ENCODE peak calls at places on chromosomes 13 and 19, in six cellular contexts. One of them, this sample, is unnamed. For H3K36me3, the result is how much of the 10 kb centered on the place peaks cover.

GRCh38 chr13:99859178-99860177 is 112.1 kb downstream of the ZIC5 start:
- DNase-seq in breast epithelium: no peak
- DNase-seq in right lobe of liver: no peak
- DNase-seq in heart left ventricle: no peak
- DNase-seq in fibroblast of lung: no peak
- DNase-seq in IMR-90: no peak
- DNase-seq in this sample: no peak

GRCh38 chr13:40492511-40492910 is 173.9 kb downstream of the FOXO1 start:
- DNase-seq in breast epithelium: no peak
- DNase-seq in right lobe of liver: no peak
- DNase-seq in heart left ventricle: peak
- DNase-seq in fibroblast of lung: no peak
- DNase-seq in IMR-90: no peak
- DNase-seq in this sample: no peak

GRCh38 chr13:61700663-61701062 is 285.0 kb upstream of the PCDH20 start:
- DNase-seq in breast epithelium: no peak
- DNase-seq in right lobe of liver: no peak
- DNase-seq in heart left ventricle: no peak
- DNase-seq in fibroblast of lung: no peak
- DNase-seq in IMR-90: no peak
- DNase-seq in this sample: no peak

GRCh38 chr13:78238911-78239310 is 320.3 kb upstream of the EDNRB start:
- DNase-seq in breast epithelium: no peak
- DNase-seq in right lobe of liver: no peak
- DNase-seq in heart left ventricle: no peak
- DNase-seq in fibroblast of lung: peak
- DNase-seq in IMR-90: no peak
- DNase-seq in this sample: no peak

GRCh38 chr19:29014857-29015436 is 198.0 kb downstream of the UQCRFS1 start:
- DNase-seq in breast epithelium: no peak
- DNase-seq in right lobe of liver: no peak
- DNase-seq in heart left ventricle: no peak
- DNase-seq in fibroblast of lung: no peak
- DNase-seq in IMR-90: no peak
- DNase-seq in this sample: no peak

GRCh38 chr19:53980553-53981407 is 10.7 kb upstream of the CACNG6 start:
- DNase-seq in breast epithelium: no peak
- DNase-seq in right lobe of liver: no peak
- DNase-seq in heart left ventricle: no peak
- DNase-seq in fibroblast of lung: peak
- DNase-seq in IMR-90: peak
- DNase-seq in this sample: no peak

GRCh38 chr13:111325941-111326620 is 5.6 kb downstream of the TEX29 start:
- DNase-seq in breast epithelium: no peak
- DNase-seq in right lobe of liver: no peak
- DNase-seq in heart left ventricle: no peak
- DNase-seq in fibroblast of lung: no peak
- DNase-seq in IMR-90: no peak
- DNase-seq in this sample: no peak

GRCh38 chr19:5050016-5050656 is 81.2 kb downstream of the KDM4B start:
- DNase-seq in breast epithelium: no peak
- DNase-seq in right lobe of liver: no peak
- DNase-seq in heart left ventricle: no peak
- DNase-seq in fibroblast of lung: no peak
- DNase-seq in IMR-90: no peak
- DNase-seq in this sample: no peak

GRCh38 chr19:19657397-19657783 is 6.1 kb downstream of the ATP13A1 start:
- DNase-seq in breast epithelium: no peak
- DNase-seq in right lobe of liver: no peak
- DNase-seq in heart left ventricle: no peak
- DNase-seq in fibroblast of lung: peak
- DNase-seq in IMR-90: no peak
- DNase-seq in this sample: no peak

GRCh38 chr13:109380457-109380856 is 405.9 kb downstream of the IRS2 start:
- DNase-seq in breast epithelium: no peak
- DNase-seq in right lobe of liver: no peak
- DNase-seq in heart left ventricle: no peak
- DNase-seq in fibroblast of lung: no peak
- DNase-seq in IMR-90: no peak
- DNase-seq in this sample: no peak

GRCh38 chr13:98026457-98026857 is 73.0 kb downstream of the IPO5 start:
- DNase-seq in breast epithelium: no peak
- DNase-seq in right lobe of liver: peak
- DNase-seq in heart left ventricle: no peak
- DNase-seq in fibroblast of lung: peak
- DNase-seq in IMR-90: peak
- DNase-seq in this sample: no peak

GRCh38 chr13:101424381-101425155 is 8.3 kb upstream of the NALCN start:
- DNase-seq in breast epithelium: no peak
- DNase-seq in right lobe of liver: no peak
- DNase-seq in heart left ventricle: no peak
- DNase-seq in fibroblast of lung: peak
- DNase-seq in IMR-90: peak
- DNase-seq in this sample: no peak

GRCh38 chr19:5407356-5407755 is 47.9 kb upstream of the ZNRF4 start:
- DNase-seq in breast epithelium: no peak
- DNase-seq in right lobe of liver: no peak
- DNase-seq in heart left ventricle: no peak
- DNase-seq in fibroblast of lung: peak
- DNase-seq in IMR-90: peak
- DNase-seq in this sample: no peak

GRCh38 chr13:27921961-27922910 is 2.4 kb downstream of the PDX1 start:
- DNase-seq in breast epithelium: no peak
- DNase-seq in right lobe of liver: no peak
- DNase-seq in heart left ventricle: no peak
- DNase-seq in fibroblast of lung: no peak
- DNase-seq in IMR-90: no peak
- DNase-seq in this sample: no peak

GRCh38 chr13:99312493-99312883 is 5.3 kb upstream of the GPR183 start:
- DNase-seq in breast epithelium: no peak
- DNase-seq in right lobe of liver: peak
- DNase-seq in heart left ventricle: no peak
- DNase-seq in fibroblast of lung: peak
- DNase-seq in IMR-90: peak
- DNase-seq in this sample: no peak

GRCh38 chr19:49447485-49448431 is 3.9 kb downstream of the PIH1D1 start:
- DNase-seq in breast epithelium: no peak
- DNase-seq in right lobe of liver: no peak
- DNase-seq in heart left ventricle: no peak
- DNase-seq in fibroblast of lung: peak
- DNase-seq in IMR-90: peak
- DNase-seq in this sample: no peak

GRCh38 chr13:30255696-30256095 is 51.7 kb downstream of the KATNAL1 start:
- DNase-seq in breast epithelium: no peak
- DNase-seq in right lobe of liver: no peak
- DNase-seq in heart left ventricle: no peak
- DNase-seq in fibroblast of lung: no peak
- DNase-seq in IMR-90: no peak
- DNase-seq in this sample: no peak

GRCh38 chr13:95644611-95645052 is at the start of gene DZIP1:
- DNase-seq in breast epithelium: no peak
- DNase-seq in right lobe of liver: peak
- DNase-seq in heart left ventricle: peak
- DNase-seq in fibroblast of lung: peak
- DNase-seq in IMR-90: peak
- DNase-seq in this sample: no peak

GRCh38 chr19:46372901-46373572 is 26.1 kb downstream of the PPP5C start:
- DNase-seq in breast epithelium: peak
- DNase-seq in right lobe of liver: peak
- DNase-seq in heart left ventricle: no peak
- DNase-seq in fibroblast of lung: peak
- DNase-seq in IMR-90: no peak
- DNase-seq in this sample: no peak

DNA sequence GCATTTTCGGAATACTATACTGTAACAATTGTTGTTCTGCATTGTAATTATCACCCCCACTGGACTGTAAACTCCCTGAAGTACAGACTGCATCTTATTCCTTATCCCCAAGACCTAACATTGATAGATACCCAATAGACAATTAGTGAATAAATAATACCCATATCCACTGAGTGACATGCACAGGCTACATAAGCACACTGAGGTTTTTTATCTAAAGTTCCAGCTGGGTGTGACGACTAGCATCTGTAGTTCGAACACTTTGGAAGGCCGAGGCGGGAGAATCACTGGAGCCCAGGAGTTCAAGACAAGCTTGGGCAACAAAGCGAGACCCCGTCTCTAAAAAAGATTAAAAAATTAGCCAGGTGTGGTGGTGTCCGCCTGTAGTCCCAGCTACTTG is 2.5 kb downstream of the KPNA3 start:
- DNase-seq in breast epithelium: no peak
- DNase-seq in right lobe of liver: no peak
- DNase-seq in heart left ventricle: no peak
- DNase-seq in fibroblast of lung: no peak
- DNase-seq in IMR-90: no peak
- DNase-seq in this sample: no peak
- H3K4me3 ChIP-seq in breast epithelium: no peak
- H3K4me3 ChIP-seq in right lobe of liver: no peak
- H3K4me3 ChIP-seq in heart left ventricle: no peak
- H3K4me3 ChIP-seq in fibroblast of lung: peak
- H3K4me3 ChIP-seq in IMR-90: no peak
- H3K4me3 ChIP-seq in this sample: no peak

GRCh38 chr19:7435602-7436001 is 53.2 kb downstream of the PEX11G start:
- DNase-seq in breast epithelium: no peak
- DNase-seq in right lobe of liver: no peak
- DNase-seq in heart left ventricle: no peak
- DNase-seq in fibroblast of lung: no peak
- DNase-seq in IMR-90: no peak
- DNase-seq in this sample: no peak
- H3K36me3 ChIP-seq in breast epithelium: under half
- H3K36me3 ChIP-seq in right lobe of liver: under half
- H3K36me3 ChIP-seq in heart left ventricle: under half
- H3K36me3 ChIP-seq in fibroblast of lung: under half
- H3K36me3 ChIP-seq in IMR-90: under half
- H3K36me3 ChIP-seq in this sample: under half

DNA sequence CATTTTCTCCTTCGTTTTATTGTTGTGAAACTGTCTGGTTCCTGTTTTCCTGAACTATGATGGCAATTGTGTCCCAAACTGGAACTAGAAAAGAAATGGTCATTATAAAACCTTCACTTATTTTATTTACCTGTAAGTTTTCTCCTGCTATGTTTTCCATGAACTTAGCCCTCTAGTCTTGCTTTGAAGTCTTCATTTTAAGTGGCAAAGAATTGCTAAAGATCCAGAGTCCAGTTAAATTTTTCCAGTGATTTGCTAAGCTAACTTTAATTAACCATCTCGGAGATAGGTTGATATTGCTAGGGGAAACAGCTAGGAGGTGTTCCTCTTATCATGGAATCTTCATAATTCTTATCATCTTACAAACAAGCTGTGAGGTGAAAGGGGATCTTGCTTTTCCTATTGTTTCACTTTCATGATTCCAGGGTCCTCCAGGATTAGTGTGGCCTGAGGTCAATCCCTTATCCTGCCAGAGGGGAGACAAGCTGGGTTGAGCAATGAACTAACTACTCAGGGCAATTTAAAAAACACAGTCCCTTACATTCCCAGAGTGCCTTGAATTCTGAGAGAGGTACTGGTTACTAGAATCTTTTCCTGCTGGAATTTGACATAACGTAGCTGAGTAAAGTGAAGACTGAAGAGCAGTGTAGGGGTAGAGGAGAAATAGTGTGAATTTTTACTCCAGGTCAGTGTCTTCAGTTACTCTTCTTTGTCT is 112.5 kb downstream of the ESD start:
- DNase-seq in breast epithelium: no peak
- DNase-seq in right lobe of liver: no peak
- DNase-seq in heart left ventricle: no peak
- DNase-seq in fibroblast of lung: peak
- DNase-seq in IMR-90: no peak
- DNase-seq in this sample: no peak
- TF ChIP-seq CTCF in breast epithelium: no peak
- TF ChIP-seq CTCF in right lobe of liver: no peak
- TF ChIP-seq CTCF in heart left ventricle: no peak
- TF ChIP-seq CTCF in fibroblast of lung: no peak
- TF ChIP-seq CTCF in IMR-90: no peak
- TF ChIP-seq CTCF in this sample: no peak

GRCh38 chr13:106159295-106160195 is 375.9 kb downstream of the EFNB2 start:
- DNase-seq in breast epithelium: no peak
- DNase-seq in right lobe of liver: no peak
- DNase-seq in heart left ventricle: no peak
- DNase-seq in fibroblast of lung: no peak
- DNase-seq in IMR-90: no peak
- DNase-seq in this sample: no peak
- H3K4me3 ChIP-seq in breast epithelium: no peak
- H3K4me3 ChIP-seq in right lobe of liver: no peak
- H3K4me3 ChIP-seq in heart left ventricle: no peak
- H3K4me3 ChIP-seq in fibroblast of lung: no peak
- H3K4me3 ChIP-seq in IMR-90: no peak
- H3K4me3 ChIP-seq in this sample: no peak

GRCh38 chr19:21750586-21751128 is 16.7 kb downstream of the ZNF100 start:
- DNase-seq in breast epithelium: no peak
- DNase-seq in right lobe of liver: no peak
- DNase-seq in heart left ventricle: no peak
- DNase-seq in fibroblast of lung: no peak
- DNase-seq in IMR-90: no peak
- DNase-seq in this sample: no peak
- H3K36me3 ChIP-seq in breast epithelium: under half
- H3K36me3 ChIP-seq in right lobe of liver: under half
- H3K36me3 ChIP-seq in heart left ventricle: under half
- H3K36me3 ChIP-seq in fibroblast of lung: under half
- H3K36me3 ChIP-seq in IMR-90: under half
- H3K36me3 ChIP-seq in this sample: under half

DNA sequence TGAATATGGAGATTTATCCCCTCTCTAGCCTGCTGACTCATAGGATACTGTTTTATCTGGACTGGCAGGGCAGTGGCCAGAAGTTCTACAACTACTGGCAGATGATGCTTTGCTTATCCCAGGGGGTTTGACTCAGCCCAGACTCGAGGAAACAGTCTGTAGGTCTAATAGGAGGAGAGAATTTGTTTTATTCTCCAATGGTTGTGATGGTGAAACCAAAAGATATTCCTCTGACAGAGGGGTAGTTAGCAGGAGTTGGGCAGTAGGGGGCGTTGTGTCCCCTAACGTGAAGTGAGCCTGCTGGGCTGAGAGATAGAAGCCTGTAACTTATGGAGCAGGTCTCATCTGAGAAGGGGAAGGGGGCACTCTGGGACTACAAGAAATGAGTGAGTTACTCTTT is 74.9 kb downstream of the WTIP start:
- DNase-seq in breast epithelium: no peak
- DNase-seq in right lobe of liver: no peak
- DNase-seq in heart left ventricle: no peak
- DNase-seq in fibroblast of lung: no peak
- DNase-seq in IMR-90: no peak
- DNase-seq in this sample: no peak
- TF ChIP-seq CTCF in breast epithelium: peak
- TF ChIP-seq CTCF in right lobe of liver: peak
- TF ChIP-seq CTCF in heart left ventricle: peak
- TF ChIP-seq CTCF in fibroblast of lung: peak
- TF ChIP-seq CTCF in IMR-90: peak
- TF ChIP-seq CTCF in this sample: no peak